ENCODE peak calls at places on chromosomes 13 and 19, in seven cellular contexts. One of them, this sample, is unnamed. For H3K4me1 and H3K27me3, the result is how much of the 10 kb centered on the place peaks cover.

GRCh38 chr13:24683833-24684599 is 3.8 kb downstream of the ATP12A start:
- DNase-seq in ovary: no peak
- DNase-seq in esophagus squamous epithelium: no peak
- DNase-seq in psoas muscle: peak
- DNase-seq in endodermal cell: peak
- DNase-seq in esophagus muscularis mucosa: no peak
- DNase-seq in PC-3: peak
- DNase-seq in this sample: peak

GRCh38 chr13:101751488-101751887 is 299.0 kb downstream of the ITGBL1 start:
- DNase-seq in ovary: no peak
- DNase-seq in esophagus squamous epithelium: no peak
- DNase-seq in psoas muscle: no peak
- DNase-seq in endodermal cell: no peak
- DNase-seq in esophagus muscularis mucosa: no peak
- DNase-seq in PC-3: peak
- DNase-seq in this sample: no peak

GRCh38 chr19:32669205-32669785 is 5.7 kb downstream of the ANKRD27 start:
- DNase-seq in ovary: no peak
- DNase-seq in esophagus squamous epithelium: no peak
- DNase-seq in psoas muscle: no peak
- DNase-seq in endodermal cell: no peak
- DNase-seq in esophagus muscularis mucosa: no peak
- DNase-seq in PC-3: no peak
- DNase-seq in this sample: no peak

GRCh38 chr13:29583073-29583785 is 12.3 kb downstream of the SLC7A1 start:
- DNase-seq in ovary: no peak
- DNase-seq in esophagus squamous epithelium: no peak
- DNase-seq in psoas muscle: no peak
- DNase-seq in endodermal cell: peak
- DNase-seq in esophagus muscularis mucosa: no peak
- DNase-seq in PC-3: peak
- DNase-seq in this sample: no peak

GRCh38 chr13:22061806-22062391 is 391.0 kb downstream of the FGF9 start:
- DNase-seq in ovary: no peak
- DNase-seq in esophagus squamous epithelium: no peak
- DNase-seq in psoas muscle: no peak
- DNase-seq in endodermal cell: no peak
- DNase-seq in esophagus muscularis mucosa: peak
- DNase-seq in PC-3: no peak
- DNase-seq in this sample: no peak

GRCh38 chr13:45847554-45848224 is 3.9 kb downstream of the SIAH3 start:
- DNase-seq in ovary: no peak
- DNase-seq in esophagus squamous epithelium: no peak
- DNase-seq in psoas muscle: peak
- DNase-seq in endodermal cell: peak
- DNase-seq in esophagus muscularis mucosa: no peak
- DNase-seq in PC-3: no peak
- DNase-seq in this sample: no peak

GRCh38 chr19:13056052-13056660 is 46.5 kb downstream of the LYL1 start:
- DNase-seq in ovary: peak
- DNase-seq in esophagus squamous epithelium: no peak
- DNase-seq in psoas muscle: no peak
- DNase-seq in endodermal cell: peak
- DNase-seq in esophagus muscularis mucosa: no peak
- DNase-seq in PC-3: peak
- DNase-seq in this sample: peak

GRCh38 chr13:60009300-60010248 is 154.2 kb downstream of the DIAPH3 start:
- DNase-seq in ovary: no peak
- DNase-seq in esophagus squamous epithelium: no peak
- DNase-seq in psoas muscle: no peak
- DNase-seq in endodermal cell: no peak
- DNase-seq in esophagus muscularis mucosa: no peak
- DNase-seq in PC-3: no peak
- DNase-seq in this sample: no peak

GRCh38 chr19:35743640-35744306 is 1.4 kb downstream of the U2AF1L4 start:
- DNase-seq in ovary: no peak
- DNase-seq in esophagus squamous epithelium: no peak
- DNase-seq in psoas muscle: no peak
- DNase-seq in endodermal cell: no peak
- DNase-seq in esophagus muscularis mucosa: no peak
- DNase-seq in PC-3: no peak
- DNase-seq in this sample: no peak
- H3K4me1 ChIP-seq in ovary: under half
- H3K4me1 ChIP-seq in esophagus squamous epithelium: under half
- H3K4me1 ChIP-seq in psoas muscle: under half
- H3K4me1 ChIP-seq in endodermal cell: under half
- H3K4me1 ChIP-seq in esophagus muscularis mucosa: half or more
- H3K4me1 ChIP-seq in PC-3: under half
- H3K4me1 ChIP-seq in this sample: half or more

GRCh38 chr19:4089946-4090345 is 23.2 kb upstream of the ZBTB7A start:
- DNase-seq in ovary: no peak
- DNase-seq in esophagus squamous epithelium: no peak
- DNase-seq in psoas muscle: no peak
- DNase-seq in endodermal cell: no peak
- DNase-seq in esophagus muscularis mucosa: no peak
- DNase-seq in PC-3: no peak
- DNase-seq in this sample: no peak
- H3K27ac ChIP-seq in ovary: no peak
- H3K27ac ChIP-seq in esophagus squamous epithelium: peak
- H3K27ac ChIP-seq in psoas muscle: no peak
- H3K27ac ChIP-seq in endodermal cell: no peak
- H3K27ac ChIP-seq in esophagus muscularis mucosa: peak
- H3K27ac ChIP-seq in PC-3: no peak
- H3K27ac ChIP-seq in this sample: no peak

GRCh38 chr13:68713394-68713793 is 1394.2 kb upstream of the ATXN8OS start:
- DNase-seq in ovary: no peak
- DNase-seq in esophagus squamous epithelium: no peak
- DNase-seq in psoas muscle: no peak
- DNase-seq in endodermal cell: peak
- DNase-seq in esophagus muscularis mucosa: no peak
- DNase-seq in PC-3: no peak
- DNase-seq in this sample: no peak

GRCh38 chr13:68719815-68720214 is 1387.8 kb upstream of the ATXN8OS start:
- DNase-seq in ovary: no peak
- DNase-seq in esophagus squamous epithelium: no peak
- DNase-seq in psoas muscle: no peak
- DNase-seq in endodermal cell: no peak
- DNase-seq in esophagus muscularis mucosa: no peak
- DNase-seq in PC-3: no peak
- DNase-seq in this sample: no peak

GRCh38 chr13:68715651-68716050 is 1392.0 kb upstream of the ATXN8OS start:
- DNase-seq in ovary: no peak
- DNase-seq in esophagus squamous epithelium: no peak
- DNase-seq in psoas muscle: no peak
- DNase-seq in endodermal cell: no peak
- DNase-seq in esophagus muscularis mucosa: no peak
- DNase-seq in PC-3: peak
- DNase-seq in this sample: no peak

GRCh38 chr13:68708336-68708908 is 1399.2 kb upstream of the ATXN8OS start:
- DNase-seq in ovary: no peak
- DNase-seq in esophagus squamous epithelium: no peak
- DNase-seq in psoas muscle: no peak
- DNase-seq in endodermal cell: peak
- DNase-seq in esophagus muscularis mucosa: no peak
- DNase-seq in PC-3: no peak
- DNase-seq in this sample: no peak

DNA sequence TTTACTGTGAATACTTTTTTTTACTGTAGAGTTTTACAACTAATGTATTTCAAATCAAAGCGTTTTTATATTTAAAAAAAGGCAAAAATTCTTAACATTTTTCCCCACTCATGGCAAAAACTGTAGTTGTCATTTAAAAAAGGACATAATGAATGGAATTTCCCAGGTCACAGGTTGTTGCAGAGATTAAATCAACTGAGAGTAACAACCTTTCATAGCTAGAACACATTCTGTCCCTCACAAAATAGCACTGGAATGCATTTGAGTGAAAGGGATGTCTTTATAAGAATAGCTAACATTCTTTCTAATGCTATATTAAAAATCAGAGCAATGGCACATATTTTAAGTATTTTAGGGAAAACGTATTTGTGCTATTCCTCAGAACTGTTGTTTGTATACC is 1393.3 kb upstream of the ATXN8OS start:
- DNase-seq in ovary: no peak
- DNase-seq in esophagus squamous epithelium: no peak
- DNase-seq in psoas muscle: no peak
- DNase-seq in endodermal cell: no peak
- DNase-seq in esophagus muscularis mucosa: no peak
- DNase-seq in PC-3: no peak
- DNase-seq in this sample: no peak
- H3K27me3 ChIP-seq in ovary: under half
- H3K27me3 ChIP-seq in esophagus squamous epithelium: under half
- H3K27me3 ChIP-seq in psoas muscle: under half
- H3K27me3 ChIP-seq in endodermal cell: under half
- H3K27me3 ChIP-seq in esophagus muscularis mucosa: under half
- H3K27me3 ChIP-seq in PC-3: under half
- H3K27me3 ChIP-seq in this sample: under half

DNA sequence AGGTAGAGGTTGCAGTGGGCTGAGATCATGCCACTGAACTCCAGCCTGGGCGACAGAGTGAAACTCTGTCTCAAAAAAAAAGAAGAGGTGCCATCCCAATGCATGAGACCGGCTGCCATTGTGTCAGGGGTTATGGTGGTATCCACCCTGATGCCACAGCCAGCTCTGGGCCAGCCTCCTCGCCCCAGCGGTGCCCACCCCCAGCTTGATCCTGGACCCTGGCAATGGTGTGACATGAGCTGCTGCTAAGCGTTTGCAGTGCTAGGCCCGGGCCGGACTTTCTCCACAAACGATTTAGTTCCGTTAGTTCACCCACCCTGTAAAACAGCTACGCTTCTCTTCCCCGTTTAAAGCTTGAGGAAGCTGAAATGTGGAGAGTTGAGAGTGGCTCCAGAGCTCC is 25.6 kb downstream of the NKPD1 start:
- DNase-seq in ovary: no peak
- DNase-seq in esophagus squamous epithelium: no peak
- DNase-seq in psoas muscle: no peak
- DNase-seq in endodermal cell: no peak
- DNase-seq in esophagus muscularis mucosa: no peak
- DNase-seq in PC-3: no peak
- DNase-seq in this sample: no peak
- H3K4me1 ChIP-seq in ovary: under half
- H3K4me1 ChIP-seq in esophagus squamous epithelium: under half
- H3K4me1 ChIP-seq in psoas muscle: under half
- H3K4me1 ChIP-seq in endodermal cell: under half
- H3K4me1 ChIP-seq in esophagus muscularis mucosa: under half
- H3K4me1 ChIP-seq in PC-3: under half
- H3K4me1 ChIP-seq in this sample: under half

DNA sequence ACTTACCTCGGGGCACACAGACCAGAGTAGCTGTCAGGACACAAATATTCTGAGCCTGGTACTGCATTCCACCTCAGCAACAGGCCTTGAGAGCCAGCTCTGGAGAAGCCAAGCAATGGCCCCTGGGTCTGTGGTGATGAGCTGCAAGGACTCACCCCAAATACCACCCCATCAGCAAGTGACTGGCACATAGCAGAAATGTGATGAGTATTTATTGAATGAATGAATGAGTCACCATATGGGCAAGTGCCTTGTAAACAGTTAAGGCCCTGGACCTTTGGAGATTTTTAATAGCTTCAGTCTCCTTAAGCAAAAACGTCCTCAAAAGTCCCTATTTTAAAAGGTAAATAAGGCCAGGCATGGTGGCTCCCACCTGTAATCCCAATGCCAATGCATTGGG is 18.2 kb downstream of the GSX1 start:
- DNase-seq in ovary: no peak
- DNase-seq in esophagus squamous epithelium: no peak
- DNase-seq in psoas muscle: no peak
- DNase-seq in endodermal cell: no peak
- DNase-seq in esophagus muscularis mucosa: no peak
- DNase-seq in PC-3: peak
- DNase-seq in this sample: no peak
- H3K27ac ChIP-seq in ovary: no peak
- H3K27ac ChIP-seq in esophagus squamous epithelium: no peak
- H3K27ac ChIP-seq in psoas muscle: no peak
- H3K27ac ChIP-seq in endodermal cell: no peak
- H3K27ac ChIP-seq in esophagus muscularis mucosa: no peak
- H3K27ac ChIP-seq in PC-3: peak
- H3K27ac ChIP-seq in this sample: no peak

GRCh38 chr19:19259741-19260140 is 13.4 kb downstream of the TM6SF2 start:
- DNase-seq in ovary: no peak
- DNase-seq in esophagus squamous epithelium: no peak
- DNase-seq in psoas muscle: no peak
- DNase-seq in endodermal cell: peak
- DNase-seq in esophagus muscularis mucosa: no peak
- DNase-seq in PC-3: peak
- DNase-seq in this sample: no peak
- H3K27me3 ChIP-seq in ovary: under half
- H3K27me3 ChIP-seq in esophagus squamous epithelium: under half
- H3K27me3 ChIP-seq in psoas muscle: under half
- H3K27me3 ChIP-seq in endodermal cell: under half
- H3K27me3 ChIP-seq in esophagus muscularis mucosa: under half
- H3K27me3 ChIP-seq in PC-3: under half
- H3K27me3 ChIP-seq in this sample: half or more

DNA sequence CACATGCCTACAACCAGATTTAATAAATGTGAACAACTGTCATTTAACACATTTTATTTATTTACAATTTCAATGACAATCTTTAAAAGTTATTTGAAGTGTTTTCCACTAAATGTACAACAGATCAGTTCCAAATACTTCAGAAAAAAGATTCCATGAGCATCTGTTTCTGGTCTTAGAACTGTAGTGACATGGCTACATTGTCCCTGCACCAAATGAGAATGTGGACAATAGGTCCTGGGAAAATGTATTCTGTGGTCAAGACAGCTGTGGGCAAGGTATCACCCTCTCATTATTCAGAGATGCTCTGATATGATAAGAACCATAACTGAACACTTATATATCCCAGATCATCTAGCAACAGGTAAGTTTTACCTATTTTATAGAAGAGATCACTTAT is 43.7 kb downstream of the ELF1 start:
- DNase-seq in ovary: no peak
- DNase-seq in esophagus squamous epithelium: no peak
- DNase-seq in psoas muscle: no peak
- DNase-seq in endodermal cell: no peak
- DNase-seq in esophagus muscularis mucosa: no peak
- DNase-seq in PC-3: peak
- DNase-seq in this sample: no peak
- H3K4me1 ChIP-seq in ovary: under half
- H3K4me1 ChIP-seq in esophagus squamous epithelium: under half
- H3K4me1 ChIP-seq in psoas muscle: half or more
- H3K4me1 ChIP-seq in endodermal cell: under half
- H3K4me1 ChIP-seq in esophagus muscularis mucosa: half or more
- H3K4me1 ChIP-seq in PC-3: under half
- H3K4me1 ChIP-seq in this sample: half or more

DNA sequence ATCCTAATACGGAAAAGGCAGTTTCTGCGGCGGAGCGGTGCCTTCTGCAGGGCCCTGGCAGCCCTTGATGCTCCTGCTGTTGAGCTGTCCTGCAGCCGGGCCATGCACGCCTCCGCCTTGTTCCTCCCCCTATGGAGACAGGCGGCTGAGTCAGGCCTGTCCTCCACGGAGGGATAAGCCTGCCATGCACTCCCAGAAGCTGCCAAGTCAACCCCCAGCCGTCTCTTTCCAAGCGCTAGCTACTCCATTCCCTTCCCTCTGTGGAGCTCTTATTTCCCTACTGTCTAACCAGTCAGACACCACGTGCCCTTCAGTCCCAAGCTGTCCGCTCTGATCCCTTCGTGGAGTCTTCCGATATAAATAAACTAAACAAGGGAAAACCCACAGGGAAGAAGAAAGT is 197.0 kb downstream of the COL4A1 start:
- DNase-seq in ovary: peak
- DNase-seq in esophagus squamous epithelium: no peak
- DNase-seq in psoas muscle: peak
- DNase-seq in endodermal cell: peak
- DNase-seq in esophagus muscularis mucosa: no peak
- DNase-seq in PC-3: no peak
- DNase-seq in this sample: peak
- H3K27ac ChIP-seq in ovary: no peak
- H3K27ac ChIP-seq in esophagus squamous epithelium: peak
- H3K27ac ChIP-seq in psoas muscle: peak
- H3K27ac ChIP-seq in endodermal cell: no peak
- H3K27ac ChIP-seq in esophagus muscularis mucosa: peak
- H3K27ac ChIP-seq in PC-3: no peak
- H3K27ac ChIP-seq in this sample: peak

This sample was measured in heart right ventricle.